ENCODE peak calls at places on chromosomes 13 and 19, in six cellular contexts. One of them, this sample, is unnamed.

GRCh38 chr13:44302948-44303575 is 70.6 kb upstream of the SERP2 start:
- DNase-seq in vagina: no peak
- DNase-seq in endothelial cell: no peak
- DNase-seq in astrocyte of the spinal cord: no peak
- DNase-seq in caudate nucleus: no peak
- DNase-seq in CD8-positive, alpha-beta T cell: no peak
- DNase-seq in this sample: no peak

GRCh38 chr19:2702170-2703076 is at the start of gene GNG7:
- DNase-seq in caudate nucleus: no peak
- DNase-seq in CD8-positive, alpha-beta T cell: peak; percentile 89
- DNase-seq in vagina: no peak
- DNase-seq in endothelial cell: peak; percentile 99
- DNase-seq in astrocyte of the spinal cord: peak; percentile 70
- DNase-seq in this sample: peak; percentile 46

GRCh38 chr19:9836021-9836420 is 903 bp downstream of the PIN1 start:
- DNase-seq in astrocyte of the spinal cord: peak; percentile 22
- DNase-seq in vagina: no peak
- DNase-seq in endothelial cell: no peak
- DNase-seq in caudate nucleus: no peak
- DNase-seq in CD8-positive, alpha-beta T cell: no peak
- DNase-seq in this sample: peak; percentile 23

GRCh38 chr13:51585234-51585672 is 991 bp downstream of the WDFY2 start:
- DNase-seq in caudate nucleus: no peak
- DNase-seq in CD8-positive, alpha-beta T cell: no peak
- DNase-seq in vagina: no peak
- DNase-seq in endothelial cell: no peak
- DNase-seq in astrocyte of the spinal cord: peak; percentile 30
- DNase-seq in this sample: no peak

GRCh38 chr19:57192993-57193392 is 1.7 kb downstream of the ZNF264 start:
- DNase-seq in caudate nucleus: no peak
- DNase-seq in vagina: no peak
- DNase-seq in endothelial cell: no peak
- DNase-seq in astrocyte of the spinal cord: no peak
- DNase-seq in CD8-positive, alpha-beta T cell: no peak
- DNase-seq in this sample: no peak

GRCh38 chr19:49916839-49917733 is 11.9 kb upstream of the ATF5 start:
- DNase-seq in astrocyte of the spinal cord: no peak
- DNase-seq in caudate nucleus: no peak
- DNase-seq in CD8-positive, alpha-beta T cell: no peak
- DNase-seq in endothelial cell: no peak
- DNase-seq in vagina: no peak
- DNase-seq in this sample: no peak

GRCh38 chr13:73341748-73342147 is 282.9 kb downstream of the KLF5 start:
- DNase-seq in astrocyte of the spinal cord: peak; percentile 47
- DNase-seq in vagina: no peak
- DNase-seq in endothelial cell: no peak
- DNase-seq in CD8-positive, alpha-beta T cell: no peak
- DNase-seq in caudate nucleus: no peak
- DNase-seq in this sample: peak; percentile 37

GRCh38 chr13:91774397-91774796 is 376.0 kb downstream of the GPC5 start:
- DNase-seq in endothelial cell: no peak
- DNase-seq in CD8-positive, alpha-beta T cell: no peak
- DNase-seq in caudate nucleus: no peak
- DNase-seq in astrocyte of the spinal cord: no peak
- DNase-seq in vagina: no peak
- DNase-seq in this sample: no peak

GRCh38 chr19:52391135-52391534 is 6.5 kb upstream of the ZNF528 start:
- DNase-seq in CD8-positive, alpha-beta T cell: no peak
- DNase-seq in caudate nucleus: no peak
- DNase-seq in endothelial cell: no peak
- DNase-seq in vagina: no peak
- DNase-seq in astrocyte of the spinal cord: no peak
- DNase-seq in this sample: no peak

GRCh38 chr13:46893820-46894533 is 2.9 kb downstream of the HTR2A start:
- DNase-seq in CD8-positive, alpha-beta T cell: peak; percentile 61
- DNase-seq in endothelial cell: peak; percentile 79
- DNase-seq in vagina: no peak
- DNase-seq in astrocyte of the spinal cord: peak; percentile 82
- DNase-seq in caudate nucleus: no peak
- DNase-seq in this sample: no peak

GRCh38 chr13:31798189-31798588 is 58.9 kb downstream of the RXFP2 start:
- DNase-seq in astrocyte of the spinal cord: no peak
- DNase-seq in CD8-positive, alpha-beta T cell: no peak
- DNase-seq in caudate nucleus: no peak
- DNase-seq in vagina: no peak
- DNase-seq in endothelial cell: no peak
- DNase-seq in this sample: no peak

GRCh38 chr19:22026687-22027086 is 15.9 kb upstream of the ZNF208 start:
- DNase-seq in caudate nucleus: no peak
- DNase-seq in endothelial cell: no peak
- DNase-seq in astrocyte of the spinal cord: no peak
- DNase-seq in vagina: no peak
- DNase-seq in CD8-positive, alpha-beta T cell: no peak
- DNase-seq in this sample: no peak

This sample was measured in GM04504.